ENCODE peak calls at places on chromosomes 4 and X, in seven cellular contexts. V, G, O, M, X, W and C are unnamed samples.

GRCh38 chr4:130689182-130689581 is 1593.2 kb downstream of the C4orf33 start:
- DNase-seq in V (no peak), G (no peak), O (no peak), M (no peak), X (no peak), W (no peak), C (no peak)

GRCh38 chrX:79506001-79506400 is 138.9 kb upstream of the ITM2A start:
- DNase-seq in V (no peak), G (no peak), O (no peak), M (no peak), X (no peak), W (no peak), C (no peak)

GRCh38 chr4:102139132-102139573 is 206.1 kb downstream of the SLC39A8 start:
- DNase-seq in V (no peak), G (no peak), O (no peak), M (peak), X (no peak), W (no peak), C (no peak)

GRCh38 chrX:47515941-47516649 is 33.1 kb upstream of the ZNF41 start:
- DNase-seq in V (no peak), G (no peak), O (peak), M (peak), X (no peak), W (no peak), C (no peak)

GRCh38 chrX:25561190-25561589 is 545.4 kb upstream of the ARX start:
- DNase-seq in V (no peak), G (no peak), O (no peak), M (no peak), X (no peak), W (no peak), C (no peak)

GRCh38 chr4:145279122-145279960 is 99.0 kb upstream of the OTUD4 start:
- DNase-seq in V (no peak), G (no peak), O (peak), M (peak), X (peak), W (no peak), C (no peak)

GRCh38 chr4:17577660-17578481 is 873 bp downstream of the LAP3 start:
- DNase-seq in V (peak), G (peak), O (peak), M (peak), X (no peak), W (peak), C (peak)

GRCh38 chr4:128776794-128777216 is 32.7 kb upstream of the JADE1 start:
- DNase-seq in V (no peak), G (no peak), O (peak), M (peak), X (peak), W (no peak), C (peak)

GRCh38 chr4:5932021-5932553 is 39.2 kb upstream of the CRMP1 start:
- DNase-seq in V (no peak), G (no peak), O (no peak), M (no peak), X (no peak), W (peak), C (no peak)

GRCh38 chrX:103517246-103517645 is 2.0 kb downstream of the RAB40A start:
- DNase-seq in V (no peak), G (no peak), O (peak), M (no peak), X (no peak), W (no peak), C (no peak)

GRCh38 chrX:103635436-103635835 is 6.7 kb downstream of the TCEAL1 start:
- DNase-seq in V (no peak), G (no peak), O (no peak), M (no peak), X (no peak), W (no peak), C (no peak)

GRCh38 chrX:150094375-150094774 is 156.1 kb upstream of the EOLA2 start:
- DNase-seq in V (no peak), G (no peak), O (no peak), M (no peak), X (no peak), W (no peak), C (no peak)

GRCh38 chrX:99703467-99703866 is 706.6 kb downstream of the PCDH19 start:
- DNase-seq in V (no peak), G (no peak), O (no peak), M (no peak), X (no peak), W (no peak), C (no peak)

GRCh38 chrX:10370976-10371375 is 214.2 kb downstream of the CLCN4 start:
- DNase-seq in V (no peak), G (no peak), O (no peak), M (no peak), X (no peak), W (no peak), C (no peak)

GRCh38 chr4:129278868-129279267 is 182.9 kb downstream of the C4orf33 start:
- DNase-seq in V (no peak), G (no peak), O (no peak), M (no peak), X (no peak), W (no peak), C (no peak)